ENCODE peak calls at places on chromosomes 5 and 9, in four cellular contexts. One of them, this sample, is unnamed. For H3K4me1 and H3K36me3, the result is how much of the 10 kb centered on the place peaks cover.

GRCh38 chr9:135281151-135281550 is 193.7 kb downstream of the OLFM1 start:
- DNase-seq in IMR-90: no peak
- DNase-seq in breast epithelium: no peak
- DNase-seq in spleen: no peak
- DNase-seq in this sample: no peak

GRCh38 chr5:100623719-100624118 is 88.5 kb downstream of the FAM174A start:
- DNase-seq in IMR-90: peak
- DNase-seq in breast epithelium: no peak
- DNase-seq in spleen: no peak
- DNase-seq in this sample: no peak

GRCh38 chr9:134473353-134474057 is 147.2 kb downstream of the RXRA start:
- DNase-seq in IMR-90: no peak
- DNase-seq in breast epithelium: no peak
- DNase-seq in spleen: no peak
- DNase-seq in this sample: no peak

GRCh38 chr5:56819027-56819881 is 3.9 kb downstream of the MAP3K1 start:
- DNase-seq in IMR-90: no peak
- DNase-seq in breast epithelium: no peak
- DNase-seq in spleen: no peak
- DNase-seq in this sample: no peak

GRCh38 chr9:71793386-71794105 is 25.2 kb upstream of the CEMIP2 start:
- DNase-seq in IMR-90: peak
- DNase-seq in breast epithelium: no peak
- DNase-seq in spleen: no peak
- DNase-seq in this sample: no peak

GRCh38 chr9:83583151-83584014 is 39.6 kb upstream of the IDNK start:
- DNase-seq in IMR-90: peak
- DNase-seq in breast epithelium: peak
- DNase-seq in spleen: no peak
- DNase-seq in this sample: peak

GRCh38 chr9:113634597-113635515 is 171.3 kb downstream of the RGS3 start:
- DNase-seq in IMR-90: peak
- DNase-seq in breast epithelium: no peak
- DNase-seq in spleen: peak
- DNase-seq in this sample: no peak

GRCh38 chr5:58258984-58259684 is 200.8 kb downstream of the PLK2 start:
- DNase-seq in IMR-90: no peak
- DNase-seq in breast epithelium: no peak
- DNase-seq in spleen: no peak
- DNase-seq in this sample: no peak

GRCh38 chr9:109448223-109448622 is 49.9 kb downstream of the PTPN3 start:
- DNase-seq in IMR-90: peak
- DNase-seq in breast epithelium: no peak
- DNase-seq in spleen: no peak
- DNase-seq in this sample: no peak

GRCh38 chr9:134475051-134475790 is 149.0 kb downstream of the RXRA start:
- DNase-seq in IMR-90: peak
- DNase-seq in breast epithelium: peak
- DNase-seq in spleen: peak
- DNase-seq in this sample: peak

DNA sequence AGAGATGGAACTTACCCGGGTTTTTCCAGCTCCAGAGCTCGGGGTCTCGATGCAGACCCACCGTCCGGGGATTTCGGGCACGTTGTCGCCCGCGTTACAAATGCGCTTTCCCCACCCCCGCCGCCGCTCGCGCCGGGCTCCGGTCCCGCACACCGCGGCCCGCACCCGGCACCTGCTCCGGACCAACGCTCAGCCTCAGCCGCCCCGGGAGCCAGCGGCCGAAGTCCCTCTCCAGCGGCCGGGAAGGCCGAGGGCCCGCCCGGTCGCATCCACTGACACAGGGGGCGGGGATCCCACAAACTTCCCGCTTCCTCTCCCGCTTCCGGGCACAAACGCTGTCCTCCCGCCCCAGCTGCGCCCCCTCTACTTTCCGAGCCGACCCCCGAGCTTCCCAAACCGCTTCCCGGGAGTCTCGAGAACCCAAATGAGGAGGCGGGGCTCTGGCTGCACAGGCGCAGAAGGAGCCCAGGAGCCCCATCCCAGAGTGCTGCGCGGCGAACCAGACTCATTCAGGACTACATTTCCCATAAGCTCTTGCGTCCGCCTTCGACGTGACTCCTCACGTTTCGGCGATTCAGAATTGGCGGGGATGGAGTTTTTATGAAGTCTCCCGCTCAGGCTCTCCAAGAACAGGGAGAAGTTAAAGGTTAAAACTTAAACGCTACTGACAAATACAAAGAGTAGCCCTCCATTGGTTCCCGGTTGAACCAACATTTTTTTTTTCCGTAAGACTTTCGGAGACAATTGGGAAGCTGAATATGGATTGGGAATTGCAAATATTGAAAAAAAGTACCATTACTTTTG is at the start of gene ZNF782:
- DNase-seq in IMR-90: peak
- DNase-seq in breast epithelium: peak
- DNase-seq in spleen: peak
- DNase-seq in this sample: peak
- TF ChIP-seq POLR2A in IMR-90: no peak
- TF ChIP-seq POLR2A in breast epithelium: no peak
- TF ChIP-seq POLR2A in spleen: no peak
- TF ChIP-seq POLR2A in this sample: peak

DNA sequence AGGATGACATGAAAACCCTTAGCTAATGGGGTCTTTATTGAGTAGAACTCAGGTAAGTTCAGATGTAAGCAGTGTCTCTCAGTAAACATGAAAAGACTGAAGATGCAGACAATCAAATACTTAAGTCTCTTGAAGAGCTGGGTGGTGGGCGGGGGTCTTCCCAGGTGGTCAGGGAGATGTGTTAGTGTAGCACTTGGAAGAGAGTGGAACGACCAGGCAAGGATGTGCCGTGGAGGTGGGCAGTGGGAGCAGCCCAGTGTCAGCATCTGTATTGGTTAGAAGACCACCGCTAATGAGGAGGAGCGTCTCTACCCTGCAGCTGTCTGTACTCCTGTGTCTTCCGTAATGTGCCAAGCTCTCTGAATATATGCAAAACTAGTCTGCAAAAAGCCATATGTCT is 4.4 kb downstream of the S1PR3 start:
- DNase-seq in IMR-90: no peak
- DNase-seq in breast epithelium: no peak
- DNase-seq in spleen: no peak
- DNase-seq in this sample: no peak
- H3K4me1 ChIP-seq in IMR-90: under half
- H3K4me1 ChIP-seq in breast epithelium: under half
- H3K4me1 ChIP-seq in spleen: half or more
- H3K4me1 ChIP-seq in this sample: under half

GRCh38 chr9:96008502-96009222 is 133.2 kb downstream of the ERCC6L2 start:
- DNase-seq in IMR-90: peak
- DNase-seq in breast epithelium: no peak
- DNase-seq in spleen: no peak
- DNase-seq in this sample: no peak
- H3K36me3 ChIP-seq in IMR-90: under half
- H3K36me3 ChIP-seq in breast epithelium: under half
- H3K36me3 ChIP-seq in spleen: half or more
- H3K36me3 ChIP-seq in this sample: under half

GRCh38 chr5:154758501-154758900 is 3.3 kb downstream of the LARP1 start:
- DNase-seq in IMR-90: peak
- DNase-seq in breast epithelium: no peak
- DNase-seq in spleen: no peak
- DNase-seq in this sample: no peak

GRCh38 chr5:154757647-154758406 is 2.6 kb downstream of the LARP1 start:
- DNase-seq in IMR-90: peak
- DNase-seq in breast epithelium: no peak
- DNase-seq in spleen: no peak
- DNase-seq in this sample: no peak

GRCh38 chr5:154755361-154756202 is at the start of gene LARP1:
- DNase-seq in IMR-90: peak
- DNase-seq in breast epithelium: no peak
- DNase-seq in spleen: peak
- DNase-seq in this sample: no peak

GRCh38 chr5:154756203-154756870 is 1.2 kb downstream of the LARP1 start:
- DNase-seq in IMR-90: no peak
- DNase-seq in breast epithelium: no peak
- DNase-seq in spleen: peak
- DNase-seq in this sample: peak

GRCh38 chr5:154756871-154757646 is 1.9 kb downstream of the LARP1 start:
- DNase-seq in IMR-90: peak
- DNase-seq in breast epithelium: no peak
- DNase-seq in spleen: peak
- DNase-seq in this sample: peak
- TF ChIP-seq POLR2A in IMR-90: no peak
- TF ChIP-seq POLR2A in breast epithelium: no peak
- TF ChIP-seq POLR2A in spleen: no peak
- TF ChIP-seq POLR2A in this sample: no peak

DNA sequence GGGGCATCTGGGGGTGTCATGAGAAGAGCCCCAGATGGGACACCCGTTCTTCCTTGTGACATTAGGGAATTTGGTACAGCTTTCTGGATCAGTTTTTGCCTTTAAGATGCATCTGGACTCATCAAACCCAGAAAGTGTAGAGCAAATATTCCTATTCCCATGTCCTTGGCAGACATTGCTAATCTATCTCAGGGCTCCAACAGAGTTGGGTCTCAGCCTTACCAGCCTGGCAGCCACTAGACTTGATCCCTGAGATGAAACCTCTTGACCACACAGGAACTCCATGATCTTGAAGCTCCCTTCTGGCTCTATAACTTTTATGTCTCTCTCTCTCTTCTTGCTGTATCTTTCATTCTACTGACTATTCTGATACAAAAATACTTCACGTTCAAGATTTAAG is 35.7 kb downstream of the ERGIC1 start:
- DNase-seq in IMR-90: no peak
- DNase-seq in breast epithelium: no peak
- DNase-seq in spleen: no peak
- DNase-seq in this sample: no peak
- H3K4me1 ChIP-seq in IMR-90: under half
- H3K4me1 ChIP-seq in breast epithelium: under half
- H3K4me1 ChIP-seq in spleen: half or more
- H3K4me1 ChIP-seq in this sample: half or more

GRCh38 chr5:170071748-170072147 is 33.9 kb upstream of the FOXI1 start:
- DNase-seq in IMR-90: no peak
- DNase-seq in breast epithelium: no peak
- DNase-seq in spleen: no peak
- DNase-seq in this sample: no peak

GRCh38 chr5:170069512-170069911 is 36.2 kb upstream of the FOXI1 start:
- DNase-seq in IMR-90: no peak
- DNase-seq in breast epithelium: no peak
- DNase-seq in spleen: no peak
- DNase-seq in this sample: no peak

GRCh38 chr5:170067152-170067551 is 38.5 kb upstream of the FOXI1 start:
- DNase-seq in IMR-90: no peak
- DNase-seq in breast epithelium: no peak
- DNase-seq in spleen: no peak
- DNase-seq in this sample: no peak

GRCh38 chr5:170070556-170071412 is 34.9 kb upstream of the FOXI1 start:
- DNase-seq in IMR-90: peak
- DNase-seq in breast epithelium: no peak
- DNase-seq in spleen: no peak
- DNase-seq in this sample: no peak

GRCh38 chr5:170067574-170068170 is 38.0 kb upstream of the FOXI1 start:
- DNase-seq in IMR-90: no peak
- DNase-seq in breast epithelium: no peak
- DNase-seq in spleen: no peak
- DNase-seq in this sample: no peak
- H3K36me3 ChIP-seq in IMR-90: under half
- H3K36me3 ChIP-seq in breast epithelium: under half
- H3K36me3 ChIP-seq in spleen: half or more
- H3K36me3 ChIP-seq in this sample: under half

This sample was measured in uterus.